ENCODE peak calls at places on chromosome 1, in five cellular contexts. Z is HEK293T; P is NCI-H2081; A is stimulated activated CD8-positive, alpha-beta memory T cell treated with anti-CD3 and anti-CD28 coated beads, Interleukin-4, amount 100 ng/mL, for 24 hours; E is COR-L47. W is an unnamed sample.
A peak's percentile ranks its signal among the peaks of the same experiment; 100 is the strongest.

GRCh38 chr1:204192589-204193352 is 3.5 kb downstream of the KISS1 start:
- DNase-seq in Z (no peak), P (no peak), A (no peak), E (no peak), W (no peak)

GRCh38 chr1:206969090-206969489 is 1.2 kb downstream of the FCAMR start:
- DNase-seq in Z (no peak), P (no peak), A (no peak), E (no peak), W (no peak)

GRCh38 chr1:19664453-19665043 is at the start of gene HTR6:
- DNase-seq in Z (peak; percentile 62), P (no peak), A (no peak), E (peak; percentile 13), W (no peak)

GRCh38 chr1:39081266-39082139 is 55.4 kb downstream of the NDUFS5 start:
- DNase-seq in Z (peak; percentile 49), P (no peak), A (no peak), E (peak; percentile 36), W (peak; percentile 38)

GRCh38 chr1:84122780-84123382 is 21.2 kb upstream of the PRKACB start:
- DNase-seq in Z (peak; percentile 47), P (peak; percentile 35), A (peak; percentile 17), E (peak; percentile 26), W (no peak)

GRCh38 chr1:7235871-7236472 is 450.7 kb downstream of the CAMTA1 start:
- DNase-seq in Z (no peak), P (no peak), A (no peak), E (no peak), W (no peak)

GRCh38 chr1:72066431-72066830 is 215.9 kb downstream of the NEGR1 start:
- DNase-seq in Z (no peak), P (no peak), A (no peak), E (no peak), W (no peak)

GRCh38 chr1:178189814-178190213 is 95.9 kb downstream of the RASAL2 start:
- DNase-seq in Z (peak; percentile 46), P (peak; percentile 10), A (no peak), E (peak; percentile 31), W (no peak)

GRCh38 chr1:24932284-24932683 is 2.2 kb upstream of the RUNX3 start:
- DNase-seq in Z (peak; percentile 87), P (no peak), A (no peak), E (no peak), W (peak; percentile 80)

GRCh38 chr1:65421341-65422174 is 1.1 kb downstream of the LEPR start:
- DNase-seq in Z (no peak), P (no peak), A (no peak), E (no peak), W (no peak)

GRCh38 chr1:226939439-226940028 is 560 bp upstream of the COQ8A start:
- DNase-seq in Z (peak; percentile 63), P (peak; percentile 93), A (no peak), E (peak; percentile 87), W (peak; percentile 48)

GRCh38 chr1:26582836-26583460 is 53.4 kb downstream of the RPS6KA1 start:
- DNase-seq in Z (no peak), P (no peak), A (peak; percentile 71), E (no peak), W (peak; percentile 31)

GRCh38 chr1:17109897-17110554 is 9.2 kb downstream of the PADI2 start:
- DNase-seq in Z (no peak), P (no peak), A (no peak), E (no peak), W (no peak)

GRCh38 chr1:7827134-7827955 is 25.5 kb downstream of the UTS2 start:
- DNase-seq in Z (no peak), P (no peak), A (peak; percentile 15), E (no peak), W (no peak)

GRCh38 chr1:153546371-153546770 is 765 bp upstream of the S100A4 start:
- DNase-seq in Z (no peak), P (no peak), A (no peak), E (no peak), W (no peak)

GRCh38 chr1:163824006-163824405 is 502.3 kb downstream of the NUF2 start:
- DNase-seq in Z (no peak), P (no peak), A (no peak), E (no peak), W (peak; percentile 12)

GRCh38 chr1:22077728-22078127 is 25.2 kb downstream of the CDC42 start:
- DNase-seq in Z (no peak), P (peak; percentile 53), A (no peak), E (peak; percentile 13), W (no peak)

GRCh38 chr1:94119306-94119705 is 1.6 kb downstream of the ABCA4 start:
- DNase-seq in Z (no peak), P (no peak), A (no peak), E (no peak), W (no peak)

GRCh38 chr1:89622895-89623294 is 10.0 kb upstream of the LRRC8C start:
- DNase-seq in Z (no peak), P (no peak), A (no peak), E (no peak), W (no peak)

GRCh38 chr1:18302788-18303413 is 177.8 kb upstream of the KLHDC7A start:
- DNase-seq in Z (peak; percentile 46), P (no peak), A (peak; percentile 3), E (no peak), W (no peak)

GRCh38 chr1:223765719-223766340 is 53.5 kb downstream of the CAPN2 start:
- DNase-seq in Z (no peak), P (peak; percentile 57), A (no peak), E (peak; percentile 41), W (no peak)

GRCh38 chr1:85264150-85264549 is 4.7 kb upstream of the C1orf52 start:
- DNase-seq in Z (no peak), P (no peak), A (no peak), E (no peak), W (no peak)